ENCODE peak calls at places on chromosomes 4 and X, in eight cellular contexts. W is upper lobe of right lung, U is endothelial cell, H is left lung, M is kidney epithelial cell, A is neural progenitor cell, L is breast epithelium, Z is psoas muscle. I is an unnamed sample.
A peak's percentile ranks its signal among the peaks of the same experiment; 100 is the strongest.

GRCh38 chr4:61517144-61517543 is 317.0 kb downstream of the ADGRL3 start:
- DNase-seq in H (peak; percentile 71), M (no peak), L (no peak), W (no peak), Z (no peak), U (peak; percentile 59), A (peak; percentile 70), I (no peak)

GRCh38 chr4:48290146-48290772 is 20.6 kb upstream of the TEC start:
- DNase-seq in H (no peak), A (peak; percentile 7), Z (no peak), L (no peak), U (peak; percentile 52), M (no peak), W (no peak), I (peak; percentile 55)

GRCh38 chr4:128060130-128060619 is 937 bp upstream of the LARP1B start:
- DNase-seq in L (no peak), Z (no peak), U (no peak), M (no peak), W (no peak), A (no peak), H (no peak), I (no peak)

GRCh38 chrX:138128025-138128671 is 562.2 kb downstream of the ZIC3 start:
- DNase-seq in Z (no peak), L (no peak), H (no peak), M (no peak), U (peak; percentile 19), A (peak; percentile 56), W (no peak), I (peak; percentile 49)

GRCh38 chrX:37646254-37646653 is 39.3 kb upstream of the XK start:
- DNase-seq in L (no peak), Z (no peak), H (no peak), M (no peak), U (no peak), A (no peak), W (no peak), I (no peak)

GRCh38 chr4:4693258-4693657 is 151.4 kb upstream of the STX18 start:
- DNase-seq in M (no peak), L (no peak), Z (no peak), H (no peak), W (no peak), U (no peak), A (no peak), I (peak; percentile 81)

GRCh38 chr4:188780028-188780427 is 640.8 kb downstream of the TRIML1 start:
- DNase-seq in H (no peak), L (no peak), A (no peak), M (no peak), W (no peak), U (no peak), Z (no peak), I (no peak)

GRCh38 chrX:154525606-154526490 is 9.8 kb upstream of the FAM3A start:
- DNase-seq in A (no peak), H (no peak), U (no peak), Z (no peak), W (no peak), L (no peak), M (no peak), I (no peak)

GRCh38 chr4:3747582-3747906 is 18.6 kb upstream of the ADRA2C start:
- DNase-seq in Z (no peak), U (peak; percentile 67), A (peak; percentile 67), M (no peak), W (no peak), L (no peak), H (no peak), I (no peak)

GRCh38 chrX:78659955-78660354 is 827 bp upstream of the RTL3 start:
- DNase-seq in M (no peak), H (no peak), U (no peak), A (no peak), W (no peak), Z (no peak), L (no peak), I (no peak)

GRCh38 chr4:173281001-173281400 is 53.2 kb downstream of the HMGB2 start:
- DNase-seq in W (no peak), U (no peak), M (no peak), L (no peak), H (no peak), Z (no peak), A (no peak), I (no peak)

GRCh38 chrX:24956828-24957227 is 58.9 kb downstream of the ARX start:
- DNase-seq in L (no peak), H (no peak), W (no peak), A (no peak), U (no peak), M (no peak), Z (no peak), I (peak; percentile 51)

GRCh38 chrX:10471426-10471825 is 149.0 kb downstream of the MID1 start:
- DNase-seq in H (no peak), A (no peak), Z (no peak), M (no peak), W (no peak), L (no peak), U (no peak), I (no peak)

GRCh38 chr4:123127218-123127617 is 204.8 kb upstream of the NUDT6 start:
- DNase-seq in W (no peak), Z (no peak), M (no peak), H (no peak), A (no peak), L (no peak), U (no peak), I (peak; percentile 16)
- TF ChIP-seq CTCF in W (peak; percentile 40), Z (peak; percentile 37), M (peak; percentile 5), H (peak; percentile 27), A (peak; percentile 38), L (no peak), U (peak; percentile 40), I (peak; percentile 42)

GRCh38 chr4:141702472-141703182 is 66.2 kb downstream of the IL15 start:
- DNase-seq in L (no peak), W (no peak), M (no peak), U (no peak), Z (peak; percentile 26), A (no peak), H (no peak), I (peak; percentile 22)
- TF ChIP-seq CTCF in L (no peak), W (no peak), M (peak; percentile 10), U (no peak), Z (no peak), A (peak; percentile 35), H (no peak), I (no peak)

DNA sequence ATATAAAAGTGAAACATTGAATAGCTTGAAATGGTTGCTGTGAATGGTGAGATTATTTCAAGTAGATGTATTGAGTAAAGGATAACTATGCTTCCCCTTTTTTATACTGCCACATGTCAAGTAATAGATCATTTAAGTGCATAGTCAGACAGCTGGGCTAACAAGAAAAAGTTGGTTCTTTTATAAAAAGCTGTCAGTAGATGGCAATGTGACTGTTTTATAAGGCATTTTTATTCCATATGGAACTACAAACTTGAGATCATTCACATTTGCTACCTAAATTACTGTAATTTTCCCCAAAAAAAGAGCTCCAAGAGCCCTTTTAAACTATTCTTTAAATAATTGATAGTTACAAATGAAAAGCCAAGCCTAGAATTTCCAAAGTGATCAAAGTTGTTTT is 831.0 kb downstream of the C4orf33 start:
- DNase-seq in M (no peak), A (no peak), Z (no peak), W (no peak), U (no peak), H (no peak), L (no peak), I (peak; percentile 21)
- TF ChIP-seq CTCF in M (peak; percentile 17), A (peak; percentile 30), Z (no peak), W (no peak), U (no peak), H (no peak), L (no peak), I (peak; percentile 31)

GRCh38 chr4:7769936-7770674 is 169.6 kb downstream of the AFAP1 start:
- DNase-seq in M (no peak), H (peak; percentile 48), L (no peak), A (peak; percentile 51), U (peak; percentile 47), W (peak; percentile 66), Z (no peak), I (peak; percentile 18)
- TF ChIP-seq CTCF in M (peak; percentile 65), H (peak; percentile 23), L (no peak), A (peak; percentile 73), U (peak; percentile 14), W (peak; percentile 51), Z (peak; percentile 30), I (peak; percentile 40)

DNA sequence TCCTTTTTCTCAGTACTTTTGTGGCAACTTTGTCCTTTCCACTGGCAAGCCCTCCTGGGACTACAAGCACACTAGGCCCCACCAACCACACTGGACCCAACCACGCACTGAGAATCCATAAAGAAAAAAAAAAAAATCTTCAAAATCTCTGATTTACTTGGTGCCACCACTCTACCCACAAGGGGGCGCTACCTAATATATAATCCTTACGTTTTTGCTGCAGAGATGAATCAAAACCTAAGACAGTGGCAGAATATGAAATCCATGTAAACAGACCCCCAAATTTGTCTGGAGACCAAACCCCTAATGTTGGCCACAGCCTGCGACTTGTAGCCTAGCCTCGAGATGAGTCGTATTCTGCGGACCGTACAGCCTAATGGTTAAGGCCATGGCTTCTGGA is 63.5 kb upstream of the ARHGAP36 start:
- DNase-seq in H (no peak), Z (no peak), A (peak; percentile 58), M (no peak), U (peak; percentile 22), L (no peak), W (no peak), I (peak; percentile 48)
- TF ChIP-seq CTCF in H (peak; percentile 19), Z (peak; percentile 41), A (peak; percentile 76), M (peak; percentile 55), U (peak; percentile 84), L (no peak), W (peak; percentile 34), I (peak; percentile 53)